ENCODE peak calls at places on chromosomes 7 and 10, in five cellular contexts. U is aorta, F is progenitor cell of endocrine pancreas, L is mammary epithelial cell, H is LoVo. B is an unnamed sample.

GRCh38 chr7:149284343-149284742 is 22.3 kb downstream of the ZNF783 start:
- DNase-seq in H (no peak), U (no peak), L (peak), F (no peak), B (no peak)

GRCh38 chr10:101827919-101828600 is 9.8 kb upstream of the OGA start:
- DNase-seq in F (no peak), H (no peak), U (no peak), L (no peak), B (no peak)

GRCh38 chr10:99711129-99711719 is 20.7 kb downstream of the COX15 start:
- DNase-seq in L (peak), U (no peak), H (peak), F (no peak), B (peak)

GRCh38 chr7:135714534-135715009 is 13.4 kb downstream of the SLC13A4 start:
- DNase-seq in F (no peak), H (no peak), L (peak), U (peak), B (peak)

GRCh38 chr7:121398246-121398645 is 2.1 kb upstream of the FAM3C start:
- DNase-seq in L (no peak), H (peak), F (no peak), U (no peak), B (no peak)

GRCh38 chr10:50740351-50740688 is 584 bp downstream of the ASAH2B start:
- DNase-seq in U (no peak), L (peak), F (no peak), H (peak), B (peak)

GRCh38 chr7:107551936-107552335 is 11.8 kb downstream of the COG5 start:
- DNase-seq in L (peak), U (no peak), H (no peak), F (no peak), B (no peak)

GRCh38 chr10:119871881-119872609 is 598 bp downstream of the MCMBP start:
- DNase-seq in U (peak), F (peak), H (peak), L (peak), B (peak)

GRCh38 chr7:41033526-41033925 is 669.4 kb downstream of the INHBA start:
- DNase-seq in L (peak), U (no peak), F (no peak), H (no peak), B (peak)

GRCh38 chr7:19369806-19370205 is 224.6 kb upstream of the FERD3L start:
- DNase-seq in L (no peak), U (no peak), H (no peak), F (no peak), B (no peak)

GRCh38 chr7:132536646-132537395 is 39.4 kb downstream of the PLXNA4 start:
- DNase-seq in U (no peak), H (no peak), F (no peak), L (no peak), B (no peak)

GRCh38 chr7:155378580-155378934 is 79.4 kb upstream of the EN2 start:
- DNase-seq in H (no peak), F (no peak), U (no peak), L (no peak), B (no peak)

GRCh38 chr10:4353964-4354363 is 472.0 kb upstream of the AKR1E2 start:
- DNase-seq in H (peak), U (no peak), L (peak), F (no peak), B (peak)

GRCh38 chr7:43077732-43078391 is 34.6 kb upstream of the HECW1 start:
- DNase-seq in U (no peak), L (no peak), H (no peak), F (no peak), B (peak)

GRCh38 chr7:158680754-158681153 is 23.9 kb downstream of the NCAPG2 start:
- DNase-seq in H (no peak), F (no peak), L (no peak), U (no peak), B (no peak)

GRCh38 chr7:154777023-154777422 is 225.9 kb downstream of the PAXIP1 start:
- DNase-seq in U (no peak), H (peak), L (peak), F (no peak), B (peak)

GRCh38 chr7:159147246-159147645 is 2.6 kb upstream of the VIPR2 start:
- DNase-seq in F (no peak), H (no peak), L (no peak), U (no peak), B (no peak)

GRCh38 chr7:155653773-155654172 is 9.3 kb downstream of the RBM33 start:
- DNase-seq in L (peak), U (no peak), H (no peak), F (no peak), B (peak)

GRCh38 chr10:73768881-73769280 is 13.0 kb upstream of the CHCHD1 start:
- DNase-seq in F (no peak), H (no peak), L (no peak), U (no peak), B (no peak)

GRCh38 chr7:50832744-50833143 is 50.0 kb upstream of the GRB10 start:
- DNase-seq in H (peak), U (no peak), L (peak), F (no peak), B (peak)

GRCh38 chr7:157399086-157399687 is 62.4 kb downstream of the DNAJB6 start:
- DNase-seq in L (no peak), F (no peak), H (no peak), U (no peak), B (no peak)

GRCh38 chr10:121415017-121415416 is 183.2 kb downstream of the FGFR2 start:
- DNase-seq in H (no peak), L (no peak), F (no peak), U (no peak), B (no peak)

GRCh38 chr10:78700413-78700812 is 368.4 kb upstream of the ZMIZ1 start:
- DNase-seq in U (no peak), L (no peak), H (peak), F (no peak), B (peak)

GRCh38 chr10:89134963-89135362 is 72.2 kb downstream of the CH25H start:
- DNase-seq in H (no peak), L (no peak), F (no peak), U (no peak), B (no peak)

GRCh38 chr7:32299133-32299702 is 191.0 kb downstream of the LSM5 start:
- DNase-seq in F (no peak), H (no peak), U (no peak), L (no peak), B (peak)

GRCh38 chr10:62159357-62159756 is 109.3 kb downstream of the RTKN2 start:
- DNase-seq in F (no peak), U (no peak), L (peak), H (no peak), B (peak)

GRCh38 chr10:71295641-71296040 is 23.4 kb upstream of the SLC29A3 start:
- DNase-seq in H (no peak), L (no peak), U (no peak), F (no peak), B (no peak)

GRCh38 chr7:40815022-40815421 is 680.2 kb downstream of the SUGCT start:
- DNase-seq in U (no peak), F (no peak), L (no peak), H (no peak), B (no peak)

GRCh38 chr10:47354162-47354561 is 6.0 kb downstream of the RBP3 start:
- DNase-seq in H (no peak), F (no peak), U (no peak), L (no peak), B (no peak)